ENCODE peak calls at places on chromosomes 2 and 18, in eight cellular contexts. One of them, this sample, is unnamed.

GRCh38 chr2:38549851-38550250 is 52.9 kb downstream of the HNRNPLL start:
- DNase-seq in activated effector memory CD4-positive, alpha-beta T cell treated with Interleukin-2 at 50 U/mL for 16 hours: no peak
- DNase-seq in hypothalamus: no peak
- DNase-seq in EH: peak
- DNase-seq in heart right ventricle: no peak
- DNase-seq in substantia nigra: no peak
- DNase-seq in stimulated activated CD8-positive, alpha-beta memory T cell treated with anti-CD3 and anti-CD28 coated beads, Interleukin-12 subunit alpha, Interleukin-12 subunit beta, amount 100 ng/mL, for 4 hours: no peak
- DNase-seq in activated CD8-positive, alpha-beta memory T cell treated with anti-CD3 and anti-CD28 coated beads, Interleukin-2, amount 10 ng/mL, durations not matched to agents 7 days and 5 days: no peak
- DNase-seq in this sample: no peak

GRCh38 chr18:61503688-61504087 is 170.5 kb downstream of the CDH20 start:
- DNase-seq in heart right ventricle: no peak
- DNase-seq in hypothalamus: no peak
- DNase-seq in substantia nigra: no peak
- DNase-seq in stimulated activated CD8-positive, alpha-beta memory T cell treated with anti-CD3 and anti-CD28 coated beads, Interleukin-12 subunit alpha, Interleukin-12 subunit beta, amount 100 ng/mL, for 4 hours: no peak
- DNase-seq in EH: peak
- DNase-seq in activated CD8-positive, alpha-beta memory T cell treated with anti-CD3 and anti-CD28 coated beads, Interleukin-2, amount 10 ng/mL, durations not matched to agents 7 days and 5 days: no peak
- DNase-seq in activated effector memory CD4-positive, alpha-beta T cell treated with Interleukin-2 at 50 U/mL for 16 hours: no peak
- DNase-seq in this sample: no peak

GRCh38 chr2:24076849-24077534 is 866 bp upstream of the SF3B6 start:
- DNase-seq in stimulated activated CD8-positive, alpha-beta memory T cell treated with anti-CD3 and anti-CD28 coated beads, Interleukin-12 subunit alpha, Interleukin-12 subunit beta, amount 100 ng/mL, for 4 hours: no peak
- DNase-seq in hypothalamus: peak
- DNase-seq in heart right ventricle: peak
- DNase-seq in activated CD8-positive, alpha-beta memory T cell treated with anti-CD3 and anti-CD28 coated beads, Interleukin-2, amount 10 ng/mL, durations not matched to agents 7 days and 5 days: no peak
- DNase-seq in substantia nigra: peak
- DNase-seq in activated effector memory CD4-positive, alpha-beta T cell treated with Interleukin-2 at 50 U/mL for 16 hours: no peak
- DNase-seq in EH: peak
- DNase-seq in this sample: no peak

GRCh38 chr18:77262655-77263470 is 13.2 kb downstream of the GALR1 start:
- DNase-seq in hypothalamus: no peak
- DNase-seq in activated CD8-positive, alpha-beta memory T cell treated with anti-CD3 and anti-CD28 coated beads, Interleukin-2, amount 10 ng/mL, durations not matched to agents 7 days and 5 days: no peak
- DNase-seq in activated effector memory CD4-positive, alpha-beta T cell treated with Interleukin-2 at 50 U/mL for 16 hours: no peak
- DNase-seq in stimulated activated CD8-positive, alpha-beta memory T cell treated with anti-CD3 and anti-CD28 coated beads, Interleukin-12 subunit alpha, Interleukin-12 subunit beta, amount 100 ng/mL, for 4 hours: no peak
- DNase-seq in substantia nigra: no peak
- DNase-seq in heart right ventricle: no peak
- DNase-seq in EH: no peak
- DNase-seq in this sample: no peak

GRCh38 chr2:232574674-232575403 is 24.4 kb downstream of the EIF4E2 start:
- DNase-seq in stimulated activated CD8-positive, alpha-beta memory T cell treated with anti-CD3 and anti-CD28 coated beads, Interleukin-12 subunit alpha, Interleukin-12 subunit beta, amount 100 ng/mL, for 4 hours: no peak
- DNase-seq in heart right ventricle: no peak
- DNase-seq in activated effector memory CD4-positive, alpha-beta T cell treated with Interleukin-2 at 50 U/mL for 16 hours: no peak
- DNase-seq in substantia nigra: no peak
- DNase-seq in EH: peak
- DNase-seq in activated CD8-positive, alpha-beta memory T cell treated with anti-CD3 and anti-CD28 coated beads, Interleukin-2, amount 10 ng/mL, durations not matched to agents 7 days and 5 days: no peak
- DNase-seq in hypothalamus: no peak
- DNase-seq in this sample: no peak

GRCh38 chr2:150126143-150126725 is 361.2 kb downstream of the RND3 start:
- DNase-seq in substantia nigra: no peak
- DNase-seq in stimulated activated CD8-positive, alpha-beta memory T cell treated with anti-CD3 and anti-CD28 coated beads, Interleukin-12 subunit alpha, Interleukin-12 subunit beta, amount 100 ng/mL, for 4 hours: no peak
- DNase-seq in hypothalamus: no peak
- DNase-seq in activated CD8-positive, alpha-beta memory T cell treated with anti-CD3 and anti-CD28 coated beads, Interleukin-2, amount 10 ng/mL, durations not matched to agents 7 days and 5 days: no peak
- DNase-seq in EH: no peak
- DNase-seq in activated effector memory CD4-positive, alpha-beta T cell treated with Interleukin-2 at 50 U/mL for 16 hours: no peak
- DNase-seq in heart right ventricle: no peak
- DNase-seq in this sample: no peak

GRCh38 chr2:65128297-65129190 is 1.4 kb downstream of the RAB1A start:
- DNase-seq in substantia nigra: no peak
- DNase-seq in heart right ventricle: no peak
- DNase-seq in activated CD8-positive, alpha-beta memory T cell treated with anti-CD3 and anti-CD28 coated beads, Interleukin-2, amount 10 ng/mL, durations not matched to agents 7 days and 5 days: no peak
- DNase-seq in EH: peak
- DNase-seq in hypothalamus: no peak
- DNase-seq in activated effector memory CD4-positive, alpha-beta T cell treated with Interleukin-2 at 50 U/mL for 16 hours: no peak
- DNase-seq in stimulated activated CD8-positive, alpha-beta memory T cell treated with anti-CD3 and anti-CD28 coated beads, Interleukin-12 subunit alpha, Interleukin-12 subunit beta, amount 100 ng/mL, for 4 hours: no peak
- DNase-seq in this sample: peak

GRCh38 chr2:230996661-230997060 is 740 bp downstream of the SPATA3 start:
- DNase-seq in stimulated activated CD8-positive, alpha-beta memory T cell treated with anti-CD3 and anti-CD28 coated beads, Interleukin-12 subunit alpha, Interleukin-12 subunit beta, amount 100 ng/mL, for 4 hours: no peak
- DNase-seq in activated CD8-positive, alpha-beta memory T cell treated with anti-CD3 and anti-CD28 coated beads, Interleukin-2, amount 10 ng/mL, durations not matched to agents 7 days and 5 days: no peak
- DNase-seq in substantia nigra: no peak
- DNase-seq in hypothalamus: no peak
- DNase-seq in heart right ventricle: no peak
- DNase-seq in activated effector memory CD4-positive, alpha-beta T cell treated with Interleukin-2 at 50 U/mL for 16 hours: no peak
- DNase-seq in EH: no peak
- DNase-seq in this sample: no peak

GRCh38 chr2:27162151-27163121 is 13.6 kb downstream of the TCF23 start:
- DNase-seq in heart right ventricle: no peak
- DNase-seq in activated effector memory CD4-positive, alpha-beta T cell treated with Interleukin-2 at 50 U/mL for 16 hours: no peak
- DNase-seq in activated CD8-positive, alpha-beta memory T cell treated with anti-CD3 and anti-CD28 coated beads, Interleukin-2, amount 10 ng/mL, durations not matched to agents 7 days and 5 days: no peak
- DNase-seq in stimulated activated CD8-positive, alpha-beta memory T cell treated with anti-CD3 and anti-CD28 coated beads, Interleukin-12 subunit alpha, Interleukin-12 subunit beta, amount 100 ng/mL, for 4 hours: no peak
- DNase-seq in EH: peak
- DNase-seq in hypothalamus: no peak
- DNase-seq in substantia nigra: no peak
- DNase-seq in this sample: no peak

GRCh38 chr18:59919026-59919425 is 19.2 kb downstream of the PMAIP1 start:
- DNase-seq in heart right ventricle: no peak
- DNase-seq in hypothalamus: no peak
- DNase-seq in EH: no peak
- DNase-seq in stimulated activated CD8-positive, alpha-beta memory T cell treated with anti-CD3 and anti-CD28 coated beads, Interleukin-12 subunit alpha, Interleukin-12 subunit beta, amount 100 ng/mL, for 4 hours: no peak
- DNase-seq in activated CD8-positive, alpha-beta memory T cell treated with anti-CD3 and anti-CD28 coated beads, Interleukin-2, amount 10 ng/mL, durations not matched to agents 7 days and 5 days: peak
- DNase-seq in substantia nigra: no peak
- DNase-seq in activated effector memory CD4-positive, alpha-beta T cell treated with Interleukin-2 at 50 U/mL for 16 hours: no peak
- DNase-seq in this sample: no peak

GRCh38 chr18:8142131-8142711 is 467.0 kb upstream of the RAB12 start:
- DNase-seq in activated effector memory CD4-positive, alpha-beta T cell treated with Interleukin-2 at 50 U/mL for 16 hours: no peak
- DNase-seq in substantia nigra: no peak
- DNase-seq in activated CD8-positive, alpha-beta memory T cell treated with anti-CD3 and anti-CD28 coated beads, Interleukin-2, amount 10 ng/mL, durations not matched to agents 7 days and 5 days: no peak
- DNase-seq in heart right ventricle: peak
- DNase-seq in hypothalamus: no peak
- DNase-seq in EH: peak
- DNase-seq in stimulated activated CD8-positive, alpha-beta memory T cell treated with anti-CD3 and anti-CD28 coated beads, Interleukin-12 subunit alpha, Interleukin-12 subunit beta, amount 100 ng/mL, for 4 hours: no peak
- DNase-seq in this sample: no peak

This sample was measured in left colon.